ENCODE peak calls at places on chromosomes 3 and 15, in nine cellular contexts. N is upper lobe of right lung; I is cardiac muscle cell; C is thoracic aorta; B is stomach; A is A549; O is heart left ventricle; V is hepatocyte; W is CD8-positive, alpha-beta T cell. L is an unnamed sample.

GRCh38 chr3:31448035-31448881 is 84.5 kb upstream of the STT3B start:
- DNase-seq in N (peak), I (no peak), C (no peak), B (peak), A (peak), O (no peak), V (peak), W (no peak), L (peak)

GRCh38 chr15:82942691-82943090 is 9.8 kb downstream of the HOMER2 start:
- DNase-seq in N (peak), I (no peak), C (no peak), B (peak), A (peak), O (no peak), V (peak), W (no peak), L (no peak)

GRCh38 chr15:68626739-68627138 is 47.9 kb downstream of the CORO2B start:
- DNase-seq in N (no peak), I (no peak), C (no peak), B (no peak), A (no peak), O (no peak), V (no peak), W (no peak), L (no peak)

GRCh38 chr3:33425456-33425855 is 14.7 kb downstream of the UBP1 start:
- DNase-seq in N (no peak), I (no peak), C (no peak), B (no peak), A (no peak), O (no peak), V (no peak), W (no peak), L (peak)

GRCh38 chr3:46564190-46565112 is 1.7 kb downstream of the LRRC2 start:
- DNase-seq in N (no peak), I (no peak), C (no peak), B (no peak), A (no peak), O (peak), V (no peak), W (no peak), L (peak)

GRCh38 chr3:141050913-141051632 is at the start of gene SPSB4:
- DNase-seq in N (no peak), I (peak), C (peak), B (no peak), A (peak), O (peak), V (peak), W (no peak), L (no peak)

GRCh38 chr3:76942096-76942495 is 97.8 kb upstream of the ROBO2 start:
- DNase-seq in N (no peak), I (no peak), C (no peak), B (no peak), A (no peak), O (no peak), V (peak), W (no peak), L (no peak)

GRCh38 chr3:107574650-107575049 is 51.9 kb downstream of the BBX start:
- DNase-seq in N (no peak), I (peak), C (no peak), B (no peak), A (peak), O (no peak), V (peak), W (no peak), L (peak)

GRCh38 chr3:43161684-43162512 is 56.0 kb upstream of the POMGNT2 start:
- DNase-seq in N (no peak), I (peak), C (no peak), B (no peak), A (peak), O (no peak), V (peak), W (no peak), L (peak)

GRCh38 chr3:37315669-37316068 is 141.3 kb upstream of the LRRFIP2 start:
- DNase-seq in N (no peak), I (no peak), C (no peak), B (no peak), A (no peak), O (no peak), V (no peak), W (no peak), L (no peak)

GRCh38 chr3:13479332-13479581 is 849 bp upstream of the HDAC11 start:
- DNase-seq in N (peak), I (peak), C (no peak), B (peak), A (no peak), O (peak), V (peak), W (peak), L (no peak)

GRCh38 chr3:56118968-56119367 is 349.3 kb downstream of the ERC2 start:
- DNase-seq in N (no peak), I (no peak), C (no peak), B (no peak), A (no peak), O (no peak), V (no peak), W (no peak), L (no peak)

GRCh38 chr3:122932251-122932967 is 95.2 kb downstream of the SEMA5B start:
- DNase-seq in N (no peak), I (no peak), C (no peak), B (no peak), A (no peak), O (no peak), V (peak), W (no peak), L (no peak)

GRCh38 chr15:88218557-88219214 is 37.9 kb downstream of the NTRK3 start:
- DNase-seq in N (no peak), I (no peak), C (no peak), B (no peak), A (no peak), O (no peak), V (no peak), W (no peak), L (no peak)

GRCh38 chr3:197490098-197490497 is 65.7 kb downstream of the BDH1 start:
- DNase-seq in N (no peak), I (no peak), C (no peak), B (no peak), A (peak), O (no peak), V (peak), W (no peak), L (peak)

GRCh38 chr15:69225355-69226027 is 65.1 kb downstream of the GLCE start:
- DNase-seq in N (no peak), I (peak), C (no peak), B (no peak), A (peak), O (no peak), V (peak), W (no peak), L (peak)

GRCh38 chr3:188700918-188701317 is 470.9 kb upstream of the TPRG1 start:
- DNase-seq in N (no peak), I (no peak), C (no peak), B (no peak), A (no peak), O (no peak), V (no peak), W (no peak), L (no peak)

GRCh38 chr3:186220886-186221285 is 112.0 kb upstream of the ETV5 start:
- DNase-seq in N (no peak), I (no peak), C (no peak), B (no peak), A (no peak), O (no peak), V (no peak), W (no peak), L (peak)

GRCh38 chr15:92624401-92624991 is 31.1 kb downstream of the FAM174B start:
- DNase-seq in N (no peak), I (no peak), C (no peak), B (peak), A (no peak), O (peak), V (peak), W (no peak), L (no peak)

GRCh38 chr15:73165844-73166243 is 113.6 kb downstream of the NEO1 start:
- DNase-seq in N (no peak), I (no peak), C (no peak), B (no peak), A (no peak), O (no peak), V (no peak), W (no peak), L (no peak)

GRCh38 chr15:27817258-27817657 is 281.9 kb downstream of the OCA2 start:
- DNase-seq in N (no peak), I (no peak), C (no peak), B (no peak), A (no peak), O (no peak), V (no peak), W (no peak), L (no peak)

GRCh38 chr3:179681492-179682263 is 28.8 kb downstream of the USP13 start:
- DNase-seq in N (no peak), I (no peak), C (no peak), B (peak), A (no peak), O (no peak), V (no peak), W (no peak), L (peak)

GRCh38 chr15:26721231-26721630 is 51.6 kb downstream of the GABRB3 start:
- DNase-seq in N (no peak), I (no peak), C (no peak), B (no peak), A (no peak), O (no peak), V (no peak), W (no peak), L (no peak)

GRCh38 chr3:42148982-42149432 is 57.9 kb downstream of the TRAK1 start:
- DNase-seq in N (no peak), I (peak), C (peak), B (peak), A (peak), O (peak), V (peak), W (no peak), L (peak)

GRCh38 chr3:104906001-104906639 is 460.6 kb upstream of the ALCAM start:
- DNase-seq in N (no peak), I (peak), C (no peak), B (no peak), A (no peak), O (peak), V (no peak), W (no peak), L (no peak)

GRCh38 chr15:94287794-94288246 is 56.5 kb downstream of the MCTP2 start:
- DNase-seq in N (no peak), I (no peak), C (no peak), B (peak), A (no peak), O (no peak), V (no peak), W (no peak), L (no peak)

GRCh38 chr3:54123538-54124196 is 1.3 kb downstream of the CACNA2D3 start:
- DNase-seq in N (no peak), I (peak), C (no peak), B (no peak), A (no peak), O (no peak), V (no peak), W (no peak), L (peak)
- H3K4me3 ChIP-seq in N (peak), I (peak), C (peak), B (peak), A (no peak), O (peak), V (peak), W (no peak), L (no peak)

DNA sequence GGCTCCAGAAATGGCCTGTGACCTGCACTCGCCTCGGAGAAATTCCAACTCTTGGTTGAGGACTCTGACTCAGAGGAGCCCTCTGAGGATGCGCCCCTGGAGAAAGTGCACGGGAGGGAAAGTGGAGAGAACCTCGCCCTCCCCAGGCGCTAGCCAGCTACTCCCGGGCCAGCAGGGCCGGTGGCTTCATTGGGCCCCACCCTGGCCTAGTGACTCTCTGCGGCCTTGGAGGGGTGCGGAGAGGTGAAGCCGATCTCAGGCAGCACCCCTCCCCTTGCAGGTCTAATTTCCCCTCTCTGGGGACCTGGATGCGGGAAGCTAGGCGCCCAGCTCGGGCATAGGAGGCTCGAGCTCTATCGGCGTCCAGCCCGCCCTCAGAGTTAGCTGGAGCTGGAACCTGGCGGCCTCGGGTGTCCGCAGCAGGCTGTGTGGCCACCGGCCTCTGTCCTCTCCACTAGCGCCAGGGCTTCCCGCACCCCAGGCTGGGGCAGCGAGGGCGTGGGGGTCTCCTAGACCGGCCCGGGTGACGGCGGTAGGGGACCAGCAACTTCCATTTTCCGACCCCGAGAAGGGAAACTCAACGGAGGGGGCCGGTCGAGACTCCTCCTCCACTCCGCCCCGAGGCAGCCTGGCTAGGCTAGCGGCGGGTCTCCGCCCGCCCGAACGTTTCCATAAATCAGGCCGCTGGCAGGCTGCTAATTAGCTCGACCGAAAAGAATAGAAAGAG is 29.4 kb downstream of the NR2F2 start:
- DNase-seq in N (peak), I (peak), C (no peak), B (peak), A (no peak), O (no peak), V (no peak), W (no peak), L (no peak)
- H3K4me3 ChIP-seq in N (peak), I (peak), C (peak), B (peak), A (no peak), O (peak), V (no peak), W (no peak), L (peak)

GRCh38 chr3:16171825-16172224 is 2.7 kb upstream of the GALNT15 start:
- DNase-seq in N (no peak), I (no peak), C (no peak), B (no peak), A (no peak), O (no peak), V (peak), W (no peak), L (no peak)

GRCh38 chr3:16174976-16175901 is 759 bp downstream of the GALNT15 start:
- DNase-seq in N (no peak), I (no peak), C (no peak), B (no peak), A (no peak), O (no peak), V (no peak), W (no peak), L (no peak)

GRCh38 chr3:16173696-16174355 is 654 bp upstream of the GALNT15 start:
- DNase-seq in N (no peak), I (no peak), C (no peak), B (no peak), A (no peak), O (no peak), V (no peak), W (no peak), L (peak)

GRCh38 chr3:16176391-16177030 is 2.0 kb downstream of the GALNT15 start:
- DNase-seq in N (no peak), I (no peak), C (no peak), B (no peak), A (no peak), O (no peak), V (no peak), W (no peak), L (no peak)

GRCh38 chr3:16174389-16174788 is at the start of gene GALNT15:
- DNase-seq in N (peak), I (peak), C (peak), B (peak), A (no peak), O (peak), V (peak), W (no peak), L (peak)
- H3K4me3 ChIP-seq in N (peak), I (no peak), C (peak), B (peak), A (no peak), O (peak), V (no peak), W (no peak), L (peak)

GRCh38 chr3:12316721-12317351 is 28.0 kb downstream of the PPARG start:
- DNase-seq in N (no peak), I (no peak), C (no peak), B (no peak), A (peak), O (no peak), V (peak), W (no peak), L (no peak)
- H3K4me3 ChIP-seq in N (no peak), I (no peak), C (no peak), B (no peak), A (peak), O (no peak), V (no peak), W (no peak), L (no peak)

GRCh38 chr3:52057806-52058099 is 1.4 kb upstream of the DUSP7 start:
- DNase-seq in N (no peak), I (no peak), C (no peak), B (no peak), A (no peak), O (no peak), V (no peak), W (no peak), L (no peak)
- H3K4me3 ChIP-seq in N (peak), I (peak), C (peak), B (peak), A (peak), O (peak), V (no peak), W (peak), L (peak)

L was measured in fibroblast of the aortic adventitia.